ENCODE peak calls at places on chromosomes 12 and 14, in seven cellular contexts. Q is PC-3, E is hepatocyte, J is GM23248, R is MM.1S, H is GM23338, G is HCT116. V is an unnamed sample.

GRCh38 chr12:104456950-104457745 is 400 bp downstream of the CHST11 start:
- DNase-seq in H (peak; percentile 66), R (peak; percentile 67), J (peak; percentile 79), Q (peak; percentile 86), E (peak; percentile 77), G (no peak), V (peak; percentile 79)

GRCh38 chr12:12645485-12645884 is 33.8 kb downstream of the CREBL2 start:
- DNase-seq in R (peak; percentile 64), H (peak; percentile 91), Q (peak; percentile 28), E (no peak), G (peak; percentile 16), J (peak; percentile 74), V (peak; percentile 55)

GRCh38 chr12:61754214-61754613 is 506.0 kb upstream of the USP15 start:
- DNase-seq in H (no peak), G (no peak), E (no peak), J (no peak), Q (no peak), R (no peak), V (no peak)

GRCh38 chr14:83485591-83485990 is 1951.9 kb upstream of the SEL1L start:
- DNase-seq in H (no peak), Q (no peak), G (no peak), R (no peak), J (no peak), E (no peak), V (no peak)

GRCh38 chr12:76586764-76587395 is 27.3 kb upstream of the OSBPL8 start:
- DNase-seq in J (peak; percentile 76), H (peak; percentile 73), G (peak; percentile 27), Q (peak; percentile 60), R (peak; percentile 56), E (peak; percentile 19), V (peak; percentile 23)

GRCh38 chr12:49482095-49483051 is 56.5 kb upstream of the KCNH3 start:
- DNase-seq in Q (peak; percentile 45), J (peak; percentile 59), R (no peak), G (no peak), E (no peak), H (peak; percentile 43), V (no peak)

GRCh38 chr12:76346798-76347420 is 1.3 kb downstream of the BBS10 start:
- DNase-seq in H (no peak), G (no peak), J (peak; percentile 85), E (peak; percentile 68), R (peak; percentile 63), Q (peak; percentile 70), V (peak; percentile 33)

GRCh38 chr12:24361860-24362581 is 412.6 kb upstream of the SOX5 start:
- DNase-seq in E (no peak), Q (no peak), H (no peak), G (no peak), J (no peak), R (no peak), V (no peak)

GRCh38 chr14:60349663-60350365 is 100.8 kb downstream of the PPM1A start:
- DNase-seq in Q (peak; percentile 90), R (peak; percentile 55), J (peak; percentile 70), E (peak; percentile 61), G (peak; percentile 39), H (peak; percentile 83), V (peak; percentile 75)

GRCh38 chr14:55153951-55154350 is 24.9 kb downstream of the LGALS3 start:
- DNase-seq in Q (no peak), G (no peak), E (no peak), R (no peak), J (no peak), H (no peak), V (no peak)

GRCh38 chr14:55151601-55152000 is 22.5 kb downstream of the LGALS3 start:
- DNase-seq in J (peak; percentile 46), E (no peak), Q (no peak), H (no peak), G (no peak), R (no peak), V (no peak)

GRCh38 chr14:55146425-55146824 is 17.4 kb downstream of the LGALS3 start:
- DNase-seq in H (no peak), G (no peak), J (no peak), Q (no peak), E (no peak), R (no peak), V (no peak)

GRCh38 chr14:55157080-55157479 is 28.0 kb downstream of the LGALS3 start:
- DNase-seq in G (no peak), R (no peak), Q (no peak), H (no peak), J (no peak), E (no peak), V (no peak)

DNA sequence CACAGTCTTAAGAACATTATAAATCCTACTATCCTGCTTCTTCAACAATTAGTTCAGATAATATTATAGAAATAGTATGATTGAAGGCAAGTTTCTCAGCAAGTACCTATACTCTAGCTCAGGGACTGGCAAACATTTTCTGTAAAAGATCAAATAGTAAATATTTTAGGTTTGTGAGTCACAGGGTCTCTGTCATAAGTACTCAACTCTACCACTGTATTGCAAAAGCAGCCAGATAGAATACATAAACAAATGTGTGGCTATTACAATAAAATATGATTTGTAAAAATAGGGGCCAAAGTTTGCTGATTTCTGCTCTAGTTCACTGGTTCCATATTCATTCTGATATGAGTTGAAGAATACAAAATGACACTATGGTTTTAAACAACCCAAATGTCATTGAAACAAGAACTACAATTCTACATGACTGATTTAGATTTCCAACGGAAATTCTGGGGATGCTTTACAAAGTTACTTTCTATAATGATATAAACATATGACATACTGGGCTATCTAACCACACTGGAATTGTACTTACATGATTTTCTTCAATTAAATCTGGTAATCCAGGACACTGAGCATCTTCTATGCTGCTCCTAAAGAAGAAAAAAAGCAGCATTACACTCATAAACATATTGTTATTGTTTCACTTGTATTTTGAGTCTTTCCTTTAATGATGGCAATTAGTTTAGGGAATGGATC is 23.2 kb downstream of the LGALS3 start:
- DNase-seq in G (no peak), J (peak; percentile 78), H (no peak), E (no peak), Q (peak; percentile 39), R (no peak), V (no peak)
- TF ChIP-seq EZH2phosphoT487 in G (no peak), J (no peak), H (no peak), E (no peak), Q (no peak), R (no peak), V (no peak)

DNA sequence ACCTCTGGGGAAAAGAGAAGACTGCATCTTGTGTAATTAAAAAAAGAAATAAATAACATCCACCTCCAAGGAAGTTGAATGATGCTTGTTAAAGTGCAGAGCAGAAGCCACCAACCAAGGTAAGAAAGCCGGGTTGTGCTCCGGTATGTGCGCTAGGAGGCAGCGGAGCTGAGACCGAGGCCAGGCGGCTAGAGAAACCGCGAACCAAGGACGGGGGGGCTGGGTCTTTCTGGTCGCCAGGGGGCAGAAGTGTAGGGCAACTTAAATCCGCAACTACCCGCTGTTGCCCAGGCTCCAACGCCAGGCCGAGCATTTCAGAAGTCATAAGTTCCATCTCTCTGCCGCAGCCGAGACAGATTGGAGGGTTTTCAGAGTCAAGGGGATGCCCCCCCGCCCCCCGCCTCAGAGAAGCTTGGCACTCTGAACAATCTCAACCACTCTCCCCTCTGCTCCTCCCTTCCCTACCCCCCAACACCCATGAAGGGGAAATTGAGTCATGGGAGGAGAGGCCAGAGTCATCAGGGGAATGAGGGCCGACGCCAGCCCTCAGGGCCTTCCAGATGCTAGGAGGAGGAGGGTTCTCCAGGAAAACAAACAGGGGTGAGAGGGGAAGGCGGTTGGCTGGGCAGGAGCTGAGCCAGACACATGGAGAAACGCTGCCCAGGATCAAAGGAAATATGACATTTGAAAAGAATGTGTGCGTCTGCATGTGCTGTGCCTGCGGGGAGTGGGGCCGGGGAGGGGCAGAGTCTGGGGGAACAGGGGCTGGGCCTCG is 2.2 kb upstream of the NFATC4 start:
- DNase-seq in J (peak; percentile 95), R (peak; percentile 83), Q (peak; percentile 87), G (peak; percentile 85), E (peak; percentile 95), H (peak; percentile 96), V (peak; percentile 94)
- TF ChIP-seq EZH2 in J (no peak), R (no peak), Q (no peak), G (no peak), E (no peak), H (no peak), V (no peak)

DNA sequence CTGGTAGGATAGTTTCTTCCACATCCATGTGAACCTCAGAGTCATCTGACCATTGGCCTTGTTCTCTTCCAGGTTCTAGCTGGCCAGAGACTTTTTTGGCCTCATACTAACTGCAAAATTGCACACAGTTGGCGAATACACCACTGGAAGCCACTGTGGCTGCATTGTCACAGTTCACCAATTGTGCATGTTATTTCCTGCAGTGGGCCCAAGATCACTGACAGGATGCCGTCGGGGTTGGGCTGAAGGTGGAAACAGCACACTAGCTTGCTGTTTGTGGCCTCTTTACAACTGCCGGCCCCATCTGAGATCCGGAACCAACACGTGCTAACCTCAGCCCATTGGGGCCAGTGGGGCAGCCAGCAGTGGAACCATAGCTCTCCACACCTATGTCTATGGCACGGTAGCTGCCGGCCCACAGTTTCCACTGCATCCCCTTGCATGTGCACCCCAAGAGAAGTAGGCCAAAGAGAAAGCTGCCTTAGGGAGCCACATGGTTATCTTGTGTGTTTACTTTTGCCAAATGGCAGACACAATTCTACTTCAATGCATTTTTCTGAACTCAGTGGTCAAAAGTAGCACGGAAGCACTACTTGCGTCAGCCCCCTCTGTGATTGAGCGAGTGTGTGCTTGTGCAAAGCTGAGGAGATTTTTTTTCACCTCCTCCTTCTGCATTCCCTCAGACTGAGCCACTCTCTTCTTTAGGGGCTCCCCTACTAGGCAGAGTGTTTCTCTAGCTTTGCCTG is 464.0 kb downstream of the RAD51B start:
- DNase-seq in G (no peak), H (no peak), R (no peak), Q (no peak), E (no peak), J (no peak), V (no peak)
- H3K27ac ChIP-seq in G (no peak overlapping the region), H (no peak overlapping the region), R (no peak overlapping the region), Q (no peak overlapping the region), E (no peak overlapping the region), J (no peak overlapping the region), V (no peak overlapping the region)

DNA sequence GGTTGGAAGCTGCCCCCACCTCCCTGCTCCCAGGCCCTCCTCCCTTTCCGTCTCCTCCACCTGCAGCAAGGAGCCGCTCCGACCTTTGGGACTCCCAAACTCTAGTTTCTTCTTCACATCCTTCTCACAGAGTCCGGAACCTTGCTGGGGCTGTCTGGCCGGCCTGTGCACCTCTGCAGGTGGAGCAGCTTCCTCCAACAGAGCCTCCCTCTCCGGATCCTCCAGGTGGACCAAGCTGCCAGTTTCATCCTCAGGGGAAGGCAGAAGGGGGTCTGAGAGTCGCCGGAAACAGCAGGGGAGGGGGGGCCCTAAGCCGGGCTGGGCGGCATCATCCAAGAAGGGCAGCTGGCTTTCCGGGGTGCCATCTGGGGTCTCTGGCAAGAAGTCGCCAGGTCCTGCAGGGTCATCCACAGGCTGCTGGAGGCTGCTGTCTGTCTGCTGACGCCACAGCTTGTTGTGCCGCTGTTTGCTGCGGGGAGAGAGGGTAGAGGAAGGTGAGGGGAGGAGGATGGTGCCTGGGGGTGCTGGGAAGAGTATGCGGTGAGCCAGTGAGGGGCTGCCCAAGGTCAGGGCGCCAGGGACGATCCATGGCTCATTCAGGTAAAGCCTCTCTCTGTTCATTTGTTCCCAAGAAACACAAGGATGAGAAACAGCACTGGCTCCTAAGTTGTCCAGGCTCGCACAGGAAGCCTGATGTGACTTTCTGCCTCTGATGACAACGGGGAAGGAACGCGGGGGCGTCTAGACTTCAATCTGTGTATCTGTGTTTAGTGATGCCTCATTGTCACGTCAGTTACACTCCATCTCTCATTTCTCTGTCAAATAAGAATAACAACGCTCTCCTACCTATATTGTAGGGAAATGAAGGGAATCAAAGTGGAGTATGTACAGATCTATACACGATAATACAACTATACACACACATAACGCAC is 61.3 kb upstream of the CORO1C start:
- DNase-seq in E (no peak), J (peak; percentile 5), R (no peak), G (no peak), H (no peak), Q (no peak), V (no peak)
- TF ChIP-seq EZH2phosphoT487 in E (no peak), J (no peak), R (no peak), G (no peak), H (no peak), Q (no peak), V (no peak)

GRCh38 chr12:54034784-54035310 is 2.0 kb downstream of the HOXC5 start:
- DNase-seq in J (peak; percentile 3), G (no peak), R (no peak), Q (no peak), H (peak; percentile 6), E (no peak), V (no peak)
- TF ChIP-seq EZH2 in J (no peak), G (no peak), R (peak; percentile 3), Q (no peak), H (peak; percentile 73), E (no peak), V (peak; percentile 21)